ENCODE peak calls at places on chromosomes 12 and 14, in four cellular contexts. One of them, this sample, is unnamed.
A peak's percentile ranks its signal among the peaks of the same experiment; 100 is the strongest.

GRCh38 chr14:93924592-93925355 is 2.4 kb upstream of the FAM181A start:
- DNase-seq in K562: no peak
- DNase-seq in A549: no peak
- DNase-seq in HepG2: no peak
- DNase-seq in this sample: no peak

GRCh38 chr14:103021817-103022668 is 35.3 kb downstream of the CDC42BPB start:
- DNase-seq in K562: no peak
- DNase-seq in A549: no peak
- DNase-seq in HepG2: no peak
- DNase-seq in this sample: no peak

GRCh38 chr12:123995023-123995422 is 22.0 kb downstream of the ZNF664 start:
- DNase-seq in K562: no peak
- DNase-seq in A549: no peak
- DNase-seq in HepG2: no peak
- DNase-seq in this sample: no peak

GRCh38 chr12:94925206-94925605 is 78.3 kb downstream of the NDUFA12 start:
- DNase-seq in K562: no peak
- DNase-seq in A549: no peak
- DNase-seq in HepG2: no peak
- DNase-seq in this sample: no peak

GRCh38 chr14:105853907-105854599 is 327.7 kb downstream of the TMEM121 start:
- DNase-seq in K562: no peak
- DNase-seq in A549: no peak
- DNase-seq in HepG2: no peak
- DNase-seq in this sample: no peak

GRCh38 chr12:62930546-62931425 is 4.2 kb downstream of the PPM1H start:
- DNase-seq in K562: no peak
- DNase-seq in A549: no peak
- DNase-seq in HepG2: no peak
- DNase-seq in this sample: no peak

GRCh38 chr14:33592298-33592697 is 358.6 kb downstream of the EGLN3 start:
- DNase-seq in K562: no peak
- DNase-seq in A549: no peak
- DNase-seq in HepG2: no peak
- DNase-seq in this sample: no peak

GRCh38 chr12:121964813-121965643 is 46.6 kb downstream of the CFAP251 start:
- DNase-seq in K562: no peak
- DNase-seq in A549: no peak
- DNase-seq in HepG2: no peak
- DNase-seq in this sample: no peak

GRCh38 chr12:124842073-124842749 is 21.5 kb downstream of the SCARB1 start:
- DNase-seq in K562: no peak
- DNase-seq in A549: no peak
- DNase-seq in HepG2: no peak
- DNase-seq in this sample: no peak

GRCh38 chr14:100103261-100104005 is 38.2 kb downstream of the EVL start:
- DNase-seq in K562: no peak
- DNase-seq in A549: no peak
- DNase-seq in HepG2: no peak
- DNase-seq in this sample: no peak

GRCh38 chr12:51202650-51203198 is 15.1 kb downstream of the POU6F1 start:
- DNase-seq in K562: no peak
- DNase-seq in A549: no peak
- DNase-seq in HepG2: no peak
- DNase-seq in this sample: no peak

DNA sequence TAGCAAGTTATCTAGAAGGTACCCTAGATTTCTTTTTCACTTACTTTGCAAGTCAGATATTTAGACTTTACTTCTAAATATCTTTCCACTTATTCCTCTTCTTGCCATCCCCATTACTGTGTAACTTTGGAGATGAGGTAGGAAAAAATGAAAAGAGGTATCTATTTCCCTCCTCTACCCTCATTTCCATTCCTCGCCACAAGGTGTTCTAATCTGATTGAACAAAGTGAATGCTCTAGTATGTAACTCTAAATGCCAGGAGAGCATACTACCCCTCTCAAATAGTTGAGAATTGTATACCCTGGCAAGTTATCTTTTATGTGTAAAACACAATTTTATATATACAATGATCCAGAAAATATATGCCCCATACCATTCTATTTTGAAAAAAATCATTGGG is 1.7 kb upstream of the LDHB start:
- DNase-seq in K562: no peak
- DNase-seq in A549: peak; percentile 9
- DNase-seq in HepG2: no peak
- DNase-seq in this sample: no peak
- TF ChIP-seq NR3C1 in K562: no peak
- TF ChIP-seq NR3C1 in A549: no peak
- TF ChIP-seq NR3C1 in HepG2: no peak
- TF ChIP-seq NR3C1 in this sample: no peak

DNA sequence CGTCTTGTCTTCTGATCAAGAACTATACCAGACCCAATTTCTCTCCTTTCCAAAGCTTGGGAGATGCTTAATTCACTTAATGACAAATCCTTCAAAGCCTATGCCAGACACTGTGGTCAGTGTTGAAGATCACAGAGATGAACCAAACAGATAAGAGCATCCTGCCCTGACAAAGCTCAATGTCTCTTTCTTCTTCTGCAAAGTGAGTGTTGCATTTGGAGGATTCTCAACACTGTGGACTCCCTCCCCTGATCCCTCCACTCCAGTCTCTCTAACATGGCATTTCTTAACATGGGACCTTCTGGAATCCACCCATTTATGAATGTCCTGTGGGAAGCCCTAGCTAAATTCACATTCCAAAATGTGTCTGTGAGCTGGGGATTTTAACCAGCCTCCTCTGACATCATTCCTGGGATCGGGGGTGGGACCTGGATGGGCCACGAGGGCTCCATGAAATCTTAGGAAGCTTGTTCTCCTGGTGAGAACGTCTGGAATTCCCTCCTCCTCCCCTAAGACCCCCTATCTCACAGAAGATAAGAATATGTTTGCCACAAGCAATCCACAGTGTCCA is 20.3 kb downstream of the SYNE3 start:
- DNase-seq in K562: no peak
- DNase-seq in A549: no peak
- DNase-seq in HepG2: no peak
- DNase-seq in this sample: no peak
- TF ChIP-seq NR3C1 in K562: no peak
- TF ChIP-seq NR3C1 in A549: no peak
- TF ChIP-seq NR3C1 in HepG2: no peak
- TF ChIP-seq NR3C1 in this sample: no peak

GRCh38 chr14:71966528-71966927 is 34.3 kb downstream of the RGS6 start:
- DNase-seq in K562: no peak
- DNase-seq in A549: no peak
- DNase-seq in HepG2: no peak
- DNase-seq in this sample: no peak
- TF ChIP-seq NR3C1 in K562: no peak
- TF ChIP-seq NR3C1 in A549: no peak
- TF ChIP-seq NR3C1 in HepG2: no peak
- TF ChIP-seq NR3C1 in this sample: no peak

GRCh38 chr14:90581745-90582144 is 184.9 kb downstream of the CALM1 start:
- DNase-seq in K562: no peak
- DNase-seq in A549: no peak
- DNase-seq in HepG2: no peak
- DNase-seq in this sample: no peak

GRCh38 chr14:90579088-90579487 is 182.3 kb downstream of the CALM1 start:
- DNase-seq in K562: no peak
- DNase-seq in A549: no peak
- DNase-seq in HepG2: no peak
- DNase-seq in this sample: no peak

GRCh38 chr14:90580381-90581335 is 183.8 kb downstream of the CALM1 start:
- DNase-seq in K562: peak; percentile 40
- DNase-seq in A549: no peak
- DNase-seq in HepG2: no peak
- DNase-seq in this sample: no peak

GRCh38 chr14:90578283-90578985 is 181.6 kb downstream of the CALM1 start:
- DNase-seq in K562: no peak
- DNase-seq in A549: no peak
- DNase-seq in HepG2: no peak
- DNase-seq in this sample: no peak

GRCh38 chr14:90579816-90580215 is 183.0 kb downstream of the CALM1 start:
- DNase-seq in K562: no peak
- DNase-seq in A549: no peak
- DNase-seq in HepG2: no peak
- DNase-seq in this sample: no peak
- TF ChIP-seq NR3C1 in K562: no peak
- TF ChIP-seq NR3C1 in A549: no peak
- TF ChIP-seq NR3C1 in HepG2: no peak
- TF ChIP-seq NR3C1 in this sample: no peak

GRCh38 chr12:66603981-66604380 is 74.9 kb downstream of the GRIP1 start:
- DNase-seq in K562: no peak
- DNase-seq in A549: no peak
- DNase-seq in HepG2: no peak
- DNase-seq in this sample: no peak

GRCh38 chr12:66602483-66603143 is 76.3 kb downstream of the GRIP1 start:
- DNase-seq in K562: no peak
- DNase-seq in A549: no peak
- DNase-seq in HepG2: no peak
- DNase-seq in this sample: no peak

GRCh38 chr12:66598081-66598480 is 80.8 kb downstream of the GRIP1 start:
- DNase-seq in K562: no peak
- DNase-seq in A549: no peak
- DNase-seq in HepG2: no peak
- DNase-seq in this sample: no peak

GRCh38 chr12:66600805-66601392 is 78.0 kb downstream of the GRIP1 start:
- DNase-seq in K562: no peak
- DNase-seq in A549: no peak
- DNase-seq in HepG2: no peak
- DNase-seq in this sample: no peak

DNA sequence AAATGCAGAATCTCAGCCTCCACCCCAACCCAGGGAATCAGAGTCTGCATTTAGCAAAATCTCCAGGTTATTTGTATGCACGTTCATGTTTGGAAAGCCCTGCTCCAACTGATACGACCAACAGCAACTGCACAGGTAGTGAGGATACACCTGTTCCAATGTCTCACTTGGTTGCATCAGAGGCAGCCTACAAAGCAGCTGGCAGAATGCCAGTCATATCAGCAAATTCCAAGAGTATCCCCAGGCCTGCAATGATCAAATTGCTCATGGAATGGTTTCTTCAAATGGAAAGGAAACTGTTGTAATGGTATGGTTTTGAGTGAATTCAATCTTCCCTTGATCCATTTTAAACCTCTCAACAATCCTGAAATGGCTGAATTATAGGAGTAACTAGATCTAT is 75.4 kb downstream of the GRIP1 start:
- DNase-seq in K562: no peak
- DNase-seq in A549: no peak
- DNase-seq in HepG2: no peak
- DNase-seq in this sample: no peak
- TF ChIP-seq NR3C1 in K562: no peak
- TF ChIP-seq NR3C1 in A549: no peak
- TF ChIP-seq NR3C1 in HepG2: no peak
- TF ChIP-seq NR3C1 in this sample: no peak